ENCODE peak calls at places on chromosomes 12 and 14, in nine cellular contexts. H is transverse colon, B is A549, F is esophagus squamous epithelium, V is breast epithelium, I is vagina, S is prostate gland, R is upper lobe of left lung, Y is ovary. Q is an unnamed sample.

GRCh38 chr12:24600559-24600958 is 348.3 kb downstream of the BCAT1 start:
- DNase-seq in B (no peak), Y (no peak), V (no peak), R (no peak), I (no peak), H (no peak), F (no peak), S (no peak), Q (no peak)

GRCh38 chr12:88235183-88235833 is 93.2 kb downstream of the TMTC3 start:
- DNase-seq in H (no peak), B (no peak), I (no peak), R (no peak), V (no peak), Y (no peak), S (no peak), F (no peak), Q (no peak)

GRCh38 chr14:75821828-75822521 is 159.8 kb downstream of the TGFB3 start:
- DNase-seq in V (no peak), Y (no peak), I (no peak), R (peak), F (no peak), B (no peak), S (no peak), H (no peak), Q (no peak)

GRCh38 chr12:39830862-39831520 is 211.4 kb upstream of the ABCD2 start:
- DNase-seq in S (no peak), R (no peak), B (no peak), H (no peak), F (no peak), I (no peak), Y (no peak), V (no peak), Q (no peak)

GRCh38 chr12:7302536-7303113 is 1.2 kb upstream of the ACSM4 start:
- DNase-seq in F (no peak), Y (no peak), R (no peak), B (no peak), H (no peak), S (no peak), I (no peak), V (no peak), Q (no peak)

GRCh38 chr12:71727958-71728357 is 26.7 kb upstream of the RAB21 start:
- DNase-seq in B (no peak), S (no peak), H (no peak), Y (no peak), F (no peak), V (no peak), R (no peak), I (no peak), Q (no peak)

GRCh38 chr12:78802593-78802992 is 62.0 kb upstream of the SYT1 start:
- DNase-seq in R (no peak), B (peak), Y (no peak), S (no peak), H (no peak), I (no peak), F (no peak), V (no peak), Q (no peak)

GRCh38 chr14:105117710-105118385 is 50.7 kb downstream of the JAG2 start:
- DNase-seq in H (no peak), Y (no peak), R (peak), I (peak), B (no peak), F (no peak), V (peak), S (no peak), Q (peak)

GRCh38 chr12:26810330-26810729 is 22.7 kb downstream of the ITPR2 start:
- DNase-seq in H (no peak), F (no peak), S (peak), R (peak), Y (peak), I (no peak), V (peak), B (no peak), Q (peak)

GRCh38 chr14:30129795-30130194 is 202.1 kb upstream of the PRKD1 start:
- DNase-seq in B (no peak), R (no peak), H (no peak), I (no peak), V (no peak), F (no peak), Y (no peak), S (no peak), Q (no peak)

GRCh38 chr12:100186071-100186470 is 14.5 kb upstream of the ACTR6 start:
- DNase-seq in V (no peak), Y (no peak), H (no peak), S (no peak), R (no peak), F (no peak), I (no peak), B (no peak), Q (no peak)

GRCh38 chr12:11953523-11953922 is 117.2 kb upstream of the BCL2L14 start:
- DNase-seq in R (no peak), Y (no peak), B (no peak), I (no peak), V (no peak), S (no peak), F (no peak), H (no peak), Q (no peak)

GRCh38 chr12:102948941-102949352 is 8.5 kb upstream of the ASCL1 start:
- DNase-seq in R (no peak), I (no peak), B (peak), V (no peak), H (peak), F (no peak), S (no peak), Y (no peak), Q (peak)

GRCh38 chr12:75714462-75715322 is 203.3 kb upstream of the KRR1 start:
- DNase-seq in I (no peak), F (no peak), V (no peak), Y (no peak), H (no peak), B (peak), S (no peak), R (no peak), Q (no peak)

GRCh38 chr12:105317453-105317852 is 13.0 kb upstream of the C12orf75 start:
- DNase-seq in R (no peak), V (no peak), B (peak), S (no peak), I (no peak), F (no peak), Y (no peak), H (no peak), Q (no peak)

GRCh38 chr12:96401061-96401871 is 1.0 kb upstream of the CDK17 start:
- DNase-seq in H (peak), B (peak), Y (no peak), V (no peak), I (no peak), S (peak), F (no peak), R (no peak), Q (no peak)

GRCh38 chr12:68358532-68359485 is 26.6 kb upstream of the MDM1 start:
- DNase-seq in V (no peak), H (peak), Y (peak), F (no peak), I (no peak), B (peak), R (peak), S (peak), Q (peak)

GRCh38 chr12:32988982-32989381 is 92.4 kb upstream of the PKP2 start:
- DNase-seq in Y (no peak), R (no peak), F (no peak), V (no peak), I (no peak), B (no peak), H (no peak), S (no peak), Q (no peak)
- TF ChIP-seq POLR2A in Y (no peak), R (no peak), F (no peak), V (no peak), I (no peak), B (no peak), H (no peak), S (no peak), Q (no peak)

GRCh38 chr12:131332224-131332623 is 378.5 kb downstream of the ADGRD1 start:
- DNase-seq in I (no peak), H (no peak), V (no peak), S (no peak), B (no peak), Y (no peak), R (no peak), F (no peak), Q (peak)

GRCh38 chr12:131335456-131335855 is 375.4 kb upstream of the SFSWAP start:
- DNase-seq in R (no peak), V (no peak), H (no peak), I (no peak), F (no peak), Y (no peak), B (no peak), S (no peak), Q (peak)

GRCh38 chr12:131333621-131334440 is 377.1 kb upstream of the SFSWAP start:
- DNase-seq in H (no peak), R (no peak), Y (no peak), F (no peak), B (no peak), S (no peak), I (peak), V (no peak), Q (peak)

GRCh38 chr12:131331148-131331750 is 377.5 kb downstream of the ADGRD1 start:
- DNase-seq in V (no peak), B (no peak), Y (no peak), H (no peak), S (no peak), I (no peak), F (no peak), R (no peak), Q (no peak)

GRCh38 chr12:131333136-131333535 is 377.8 kb upstream of the SFSWAP start:
- DNase-seq in R (no peak), B (no peak), I (no peak), S (no peak), V (no peak), Y (no peak), H (no peak), F (no peak), Q (no peak)
- H3K4me3 ChIP-seq in R (no peak), B (no peak), I (no peak), S (no peak), V (no peak), Y (no peak), H (no peak), F (no peak), Q (no peak)

DNA sequence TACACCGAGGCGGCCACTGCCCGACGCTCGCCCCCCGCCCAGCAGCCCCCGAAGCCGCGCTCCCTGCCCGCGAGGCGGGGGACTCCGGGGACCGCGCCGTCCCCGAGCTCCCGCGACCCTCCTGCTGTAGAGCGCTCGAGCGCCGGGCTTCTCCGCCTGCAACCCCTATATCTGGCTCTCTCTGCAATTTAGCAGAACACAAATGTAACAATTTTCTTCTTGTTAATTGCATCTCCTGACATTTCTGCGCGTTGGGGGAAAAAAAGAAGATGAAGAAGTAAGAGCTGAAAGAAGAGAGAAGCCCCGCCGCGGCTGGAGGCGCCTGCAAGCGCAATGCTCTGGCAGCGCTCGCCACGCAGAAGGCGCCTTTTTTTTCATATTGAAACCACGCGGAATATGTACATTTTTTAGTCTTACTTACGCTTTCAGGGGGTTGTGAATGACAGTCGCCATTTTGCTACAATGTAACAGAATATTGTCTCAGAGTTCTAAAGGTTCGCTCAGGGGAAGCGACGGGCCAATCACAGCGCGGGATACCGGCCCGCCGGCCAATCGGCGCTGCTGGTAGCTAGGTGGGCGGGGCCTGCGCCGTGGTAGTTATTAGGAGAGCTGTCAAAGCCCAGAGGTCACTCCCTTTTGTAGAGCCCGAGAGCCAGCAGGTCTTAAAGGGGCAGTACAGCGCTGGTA is at the start of gene DPF3:
- DNase-seq in R (peak), F (peak), S (peak), I (no peak), V (peak), H (peak), B (peak), Y (peak), Q (peak)
- TF ChIP-seq POLR2A in R (no peak), F (no peak), S (peak), I (no peak), V (no peak), H (no peak), B (no peak), Y (no peak), Q (no peak)

DNA sequence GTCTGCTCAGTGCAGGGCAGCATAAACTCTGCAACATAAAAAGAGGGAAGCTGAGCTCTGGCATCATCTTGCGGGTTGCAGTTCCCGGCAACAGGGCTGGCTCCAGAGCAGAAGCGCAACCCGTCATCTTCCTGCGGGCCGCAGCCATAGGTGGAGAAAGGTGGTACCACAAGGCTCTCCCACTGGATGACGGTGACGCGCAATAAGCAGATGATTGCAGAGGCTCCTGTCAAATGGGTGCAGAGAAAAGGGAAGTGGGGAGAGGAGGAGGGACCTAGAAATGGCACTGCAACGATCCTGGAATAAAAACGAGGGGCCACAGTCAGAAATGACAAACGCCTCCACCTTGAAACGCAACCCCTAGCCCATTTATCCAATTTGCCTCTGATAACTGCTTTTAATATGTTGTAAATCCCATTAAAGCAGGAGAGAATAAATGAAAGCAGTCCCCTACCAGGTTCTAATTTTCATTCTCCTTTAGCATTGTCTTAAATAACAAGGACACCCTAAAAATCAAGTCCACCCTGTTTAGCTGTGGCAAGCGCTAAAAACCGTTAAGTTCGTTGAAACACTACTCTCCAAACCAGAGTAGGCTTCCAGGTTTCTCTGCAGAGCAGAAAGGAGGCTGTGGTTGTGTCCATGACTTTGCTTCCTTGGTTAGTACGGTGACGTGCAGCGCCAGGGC is 30.9 kb upstream of the TUBA1C start:
- DNase-seq in B (no peak), F (peak), V (no peak), Y (no peak), I (no peak), R (peak), S (no peak), H (peak), Q (peak)
- H3K4me3 ChIP-seq in B (no peak), F (peak), V (peak), Y (peak), I (peak), R (no peak), S (no peak), H (no peak), Q (no peak)

DNA sequence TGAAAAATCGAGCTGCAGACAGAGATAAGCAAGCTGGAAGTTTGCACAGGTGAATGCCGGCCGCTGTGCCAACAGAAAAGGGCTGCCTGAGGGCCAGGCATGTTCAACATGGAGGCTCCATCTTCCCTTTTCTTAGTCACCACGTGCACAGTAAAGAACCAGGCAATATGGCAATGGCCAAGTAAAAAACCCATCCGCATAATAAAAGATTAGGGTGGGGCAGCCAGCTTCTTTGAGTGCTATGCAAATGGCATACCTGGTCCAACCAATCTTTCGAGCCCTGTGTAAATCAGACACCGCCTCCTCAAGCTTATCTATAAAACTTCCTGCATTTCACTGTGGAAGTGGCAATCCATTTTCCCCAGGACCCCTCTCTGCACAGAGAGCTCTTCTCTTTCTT is 16.7 kb downstream of the PNP start:
- DNase-seq in R (no peak), I (no peak), F (no peak), V (no peak), B (no peak), S (no peak), Y (no peak), H (no peak), Q (no peak)
- TF ChIP-seq POLR2A in R (no peak), I (no peak), F (no peak), V (no peak), B (no peak), S (no peak), Y (no peak), H (no peak), Q (no peak)

DNA sequence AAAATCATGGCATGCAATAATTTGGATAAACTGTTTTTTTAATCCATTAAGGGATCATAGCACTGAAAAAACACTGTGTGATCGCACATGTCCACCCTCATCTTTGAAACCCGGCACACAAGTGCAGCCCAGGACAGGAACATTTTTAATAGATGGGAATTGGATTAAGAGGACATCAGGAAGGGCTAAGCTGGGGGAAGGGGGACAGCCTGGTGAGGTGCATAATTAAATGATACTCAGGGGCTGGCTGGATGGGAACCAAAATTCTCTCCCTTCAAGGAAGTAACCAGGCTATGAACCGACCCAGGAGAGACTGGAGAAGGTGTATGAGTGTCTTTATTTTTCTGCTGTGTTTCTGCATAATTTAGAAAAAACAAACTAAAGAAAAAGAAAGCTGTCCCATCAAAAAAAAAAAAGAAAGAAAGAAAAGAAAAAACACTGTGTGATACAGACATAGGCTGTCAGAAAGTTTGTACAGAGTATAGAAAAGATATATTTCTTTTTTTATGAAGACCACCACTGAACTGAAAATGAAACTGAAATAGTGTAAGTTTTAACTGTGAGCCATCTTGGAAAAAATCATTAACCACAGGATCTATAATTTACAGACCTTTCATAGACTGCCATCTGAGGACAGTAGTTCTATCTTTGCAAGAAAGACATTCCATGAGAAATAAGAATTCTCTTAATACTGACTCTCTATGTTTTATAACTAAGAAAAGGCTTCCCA is 75.1 kb upstream of the SLC38A4 start:
- DNase-seq in V (no peak), B (no peak), I (no peak), R (no peak), Y (no peak), H (no peak), S (no peak), F (no peak), Q (no peak)
- H3K4me3 ChIP-seq in V (no peak), B (no peak), I (no peak), R (no peak), Y (no peak), H (no peak), S (no peak), F (no peak), Q (no peak)

GRCh38 chr12:48780381-48781025 is 8.4 kb downstream of the ADCY6 start:
- DNase-seq in R (no peak), H (peak), Y (no peak), F (no peak), B (no peak), S (no peak), I (no peak), V (no peak), Q (no peak)
- TF ChIP-seq POLR2A in R (no peak), H (no peak), Y (no peak), F (no peak), B (no peak), S (no peak), I (no peak), V (no peak), Q (no peak)

DNA sequence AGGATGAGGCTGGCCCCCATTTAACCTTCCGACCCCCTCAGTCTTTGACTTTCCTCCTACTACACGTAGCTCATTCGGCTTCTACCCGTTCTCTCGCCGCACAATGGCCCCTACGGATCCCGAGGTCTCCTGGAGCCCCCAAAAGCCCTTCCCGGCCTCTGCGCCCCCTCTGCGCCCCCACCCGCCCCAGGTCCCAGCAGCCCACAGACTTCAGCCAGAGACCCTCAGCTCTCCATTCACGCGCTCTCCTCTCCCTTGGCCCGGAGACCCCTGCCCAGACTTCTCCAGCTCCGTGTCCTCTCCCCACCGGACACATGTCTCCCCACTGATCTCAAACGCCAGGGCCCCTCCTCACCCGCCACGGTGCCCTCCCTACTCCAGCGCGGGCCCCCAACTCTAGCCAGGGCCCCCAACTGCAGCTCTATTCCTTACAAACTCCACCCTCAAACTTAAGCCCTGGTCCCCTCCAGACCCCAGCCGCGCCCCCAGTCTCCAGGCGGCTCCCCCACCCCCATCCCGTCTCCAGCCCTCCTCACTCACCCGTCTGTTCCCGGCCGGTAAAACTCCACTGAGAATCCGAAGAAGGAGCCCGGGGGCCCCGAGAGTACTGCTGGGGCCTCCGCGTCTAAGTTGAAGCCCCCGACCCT is 502 bp downstream of the ITGA5 start:
- DNase-seq in B (no peak), V (no peak), I (no peak), F (no peak), S (no peak), Y (no peak), R (no peak), H (no peak), Q (peak)
- H3K4me3 ChIP-seq in B (peak), V (peak), I (peak), F (peak), S (peak), Y (peak), R (peak), H (peak), Q (peak)

GRCh38 chr14:42277840-42278239 is 671.2 kb downstream of the LRFN5 start:
- DNase-seq in V (no peak), I (no peak), S (no peak), R (no peak), H (no peak), F (no peak), B (no peak), Y (no peak), Q (no peak)
- TF ChIP-seq POLR2A in V (no peak), I (no peak), S (no peak), R (no peak), H (no peak), F (no peak), B (no peak), Y (no peak), Q (no peak)

Q was measured in lower leg skin.